ENCODE peak calls at places on chromosomes 6 and 20, in six cellular contexts. T, M, N, L, F and J are unnamed samples.

GRCh38 chr20:44785768-44786167 is 24.6 kb downstream of the RIMS4 start:
- DNase-seq in L (no peak), N (peak), M (no peak), F (no peak), T (peak), J (peak)

GRCh38 chr6:38604700-38605099 is 35.0 kb downstream of the BTBD9 start:
- DNase-seq in T (no peak), N (peak), M (no peak), F (no peak), L (no peak), J (no peak)

GRCh38 chr6:56758120-56758519 is 115.4 kb upstream of the DST start:
- DNase-seq in M (no peak), T (peak), N (no peak), F (no peak), L (no peak), J (no peak)

GRCh38 chr6:55137925-55138324 is 36.4 kb upstream of the HCRTR2 start:
- DNase-seq in N (no peak), M (no peak), T (no peak), L (no peak), F (no peak), J (no peak)

GRCh38 chr6:34098045-34098936 is 47.6 kb downstream of the GRM4 start:
- DNase-seq in F (no peak), T (no peak), L (no peak), N (no peak), M (no peak), J (no peak)

GRCh38 chr6:151018911-151019795 is 153.7 kb downstream of the MTHFD1L start:
- DNase-seq in F (no peak), L (no peak), M (no peak), N (no peak), T (no peak), J (no peak)

GRCh38 chr6:26556263-26557070 is 18.3 kb downstream of the HMGN4 start:
- DNase-seq in L (peak), F (no peak), N (peak), M (no peak), T (peak), J (peak)

GRCh38 chr20:62995898-62996595 is 10.7 kb downstream of the BHLHE23 start:
- DNase-seq in N (no peak), F (no peak), L (no peak), T (no peak), M (no peak), J (no peak)

GRCh38 chr6:21587182-21587924 is 6.2 kb upstream of the SOX4 start:
- DNase-seq in L (peak), N (peak), T (peak), F (no peak), M (peak), J (peak)

GRCh38 chr6:125154184-125155135 is 887 bp downstream of the TPD52L1 start:
- DNase-seq in L (peak), T (peak), F (no peak), N (peak), M (peak), J (peak)

GRCh38 chr6:43610431-43610830 is 18.6 kb downstream of the GTPBP2 start:
- DNase-seq in T (peak), L (no peak), N (no peak), M (no peak), F (no peak), J (no peak)

GRCh38 chr6:5772634-5773230 is 234.0 kb downstream of the NRN1 start:
- DNase-seq in T (no peak), M (no peak), L (no peak), N (no peak), F (no peak), J (no peak)

GRCh38 chr20:63151554-63152321 is 64.2 kb downstream of the YTHDF1 start:
- DNase-seq in T (peak), M (no peak), N (no peak), F (no peak), L (peak), J (peak)

GRCh38 chr6:136737343-136738177 is 54.7 kb downstream of the MAP3K5 start:
- DNase-seq in T (peak), M (no peak), N (no peak), L (no peak), F (no peak), J (peak)

GRCh38 chr6:46221221-46221793 is 50.5 kb upstream of the ENPP5 start:
- DNase-seq in F (no peak), N (peak), T (peak), M (peak), L (no peak), J (peak)

GRCh38 chr6:151374024-151374423 is 17.3 kb downstream of the ZBTB2 start:
- DNase-seq in M (no peak), N (peak), L (no peak), F (no peak), T (no peak), J (no peak)

GRCh38 chr6:4008324-4009047 is 70.5 kb downstream of the FAM217A start:
- DNase-seq in M (peak), F (no peak), N (peak), T (peak), L (no peak), J (peak)